ENCODE peak calls at places on chromosome 9, in six cellular contexts. U, Q, N, P, F and M are unnamed samples.

GRCh38 chr9:131827821-131828369 is 88.0 kb upstream of the RAPGEF1 start:
- DNase-seq in U (no peak), Q (no peak), N (no peak), P (no peak), F (peak; percentile 76), M (no peak)

GRCh38 chr9:137025120-137025966 is 2.7 kb downstream of the ABCA2 start:
- DNase-seq in U (no peak), Q (no peak), N (no peak), P (peak; percentile 98), F (peak; percentile 99), M (peak; percentile 45)

GRCh38 chr9:78694950-78695349 is 398.0 kb downstream of the PSAT1 start:
- DNase-seq in U (no peak), Q (no peak), N (no peak), P (no peak), F (no peak), M (peak; percentile 36)

GRCh38 chr9:94903961-94904421 is 177.5 kb downstream of the AOPEP start:
- DNase-seq in U (peak; percentile 23), Q (no peak), N (no peak), P (no peak), F (no peak), M (no peak)

GRCh38 chr9:129077236-129077635 is 3.7 kb upstream of the DOLPP1 start:
- DNase-seq in U (no peak), Q (no peak), N (no peak), P (no peak), F (no peak), M (no peak)

GRCh38 chr9:114776683-114777399 is 29.0 kb downstream of the TNFSF15 start:
- DNase-seq in U (no peak), Q (no peak), N (no peak), P (no peak), F (no peak), M (no peak)

GRCh38 chr9:114792396-114792795 is 13.4 kb downstream of the TNFSF15 start:
- DNase-seq in U (no peak), Q (no peak), N (no peak), P (no peak), F (no peak), M (no peak)

GRCh38 chr9:129697956-129698757 is 32.7 kb downstream of the PRRX2 start:
- DNase-seq in U (peak; percentile 35), Q (no peak), N (no peak), P (no peak), F (no peak), M (no peak)

GRCh38 chr9:121154782-121155181 is 46.9 kb downstream of the RAB14 start:
- DNase-seq in U (peak; percentile 35), Q (no peak), N (peak; percentile 15), P (no peak), F (no peak), M (no peak)

GRCh38 chr9:37438359-37438758 is 15.9 kb downstream of the GRHPR start:
- DNase-seq in U (no peak), Q (no peak), N (no peak), P (no peak), F (peak; percentile 38), M (no peak)

GRCh38 chr9:93992830-93993229 is 37.7 kb upstream of the BARX1 start:
- DNase-seq in U (no peak), Q (no peak), N (no peak), P (no peak), F (no peak), M (no peak)

GRCh38 chr9:96462538-96462937 is 12.6 kb downstream of the HABP4 start:
- DNase-seq in U (no peak), Q (no peak), N (no peak), P (no peak), F (no peak), M (no peak)

GRCh38 chr9:71096431-71097108 is 24.9 kb downstream of the TRPM3 start:
- DNase-seq in U (no peak), Q (no peak), N (no peak), P (no peak), F (peak; percentile 75), M (no peak)

GRCh38 chr9:4303002-4303401 is 3.1 kb upstream of the GLIS3 start:
- DNase-seq in U (peak; percentile 36), Q (no peak), N (no peak), P (no peak), F (no peak), M (no peak)

GRCh38 chr9:2623046-2623865 is 1.7 kb downstream of the VLDLR start:
- DNase-seq in U (peak; percentile 43), Q (no peak), N (peak; percentile 40), P (peak; percentile 70), F (peak; percentile 91), M (no peak)

GRCh38 chr9:88741335-88741734 is 206.4 kb downstream of the NXNL2 start:
- DNase-seq in U (peak; percentile 65), Q (no peak), N (no peak), P (no peak), F (no peak), M (no peak)

GRCh38 chr9:20863910-20864309 is 167.5 kb downstream of the HACD4 start:
- DNase-seq in U (no peak), Q (no peak), N (no peak), P (no peak), F (no peak), M (no peak)

GRCh38 chr9:114911167-114911821 is 19.1 kb downstream of the TNFSF8 start:
- DNase-seq in U (peak; percentile 75), Q (no peak), N (no peak), P (no peak), F (no peak), M (no peak)

GRCh38 chr9:92004045-92004392 is 54.0 kb upstream of the ROR2 start:
- DNase-seq in U (no peak), Q (no peak), N (no peak), P (no peak), F (no peak), M (no peak)

GRCh38 chr9:120637919-120638318 is 58.0 kb upstream of the CDK5RAP2 start:
- DNase-seq in U (no peak), Q (no peak), N (no peak), P (no peak), F (no peak), M (no peak)

GRCh38 chr9:86262436-86262835 is 3.0 kb upstream of the C9orf153 start:
- DNase-seq in U (no peak), Q (no peak), N (no peak), P (no peak), F (no peak), M (no peak)

GRCh38 chr9:127159949-127160610 is 37.6 kb upstream of the ANGPTL2 start:
- DNase-seq in U (no peak), Q (no peak), N (no peak), P (no peak), F (peak; percentile 80), M (no peak)

GRCh38 chr9:73151653-73152382 is at the start of gene ANXA1:
- DNase-seq in U (peak; percentile 88), Q (peak; percentile 59), N (no peak), P (no peak), F (no peak), M (no peak)

GRCh38 chr9:113011911-113012381 is at the start of gene ZNF883:
- DNase-seq in U (peak; percentile 64), Q (no peak), N (peak; percentile 9), P (peak; percentile 63), F (peak; percentile 92), M (peak; percentile 16)

GRCh38 chr9:5578698-5579085 is 50.2 kb upstream of the RIC1 start:
- DNase-seq in U (peak; percentile 11), Q (no peak), N (no peak), P (no peak), F (no peak), M (no peak)

GRCh38 chr9:99824378-99825157 is 2.9 kb downstream of the NR4A3 start:
- DNase-seq in U (peak; percentile 39), Q (peak; percentile 30), N (peak; percentile 86), P (no peak), F (peak; percentile 72), M (peak; percentile 78)

GRCh38 chr9:125785187-125785840 is 38.1 kb downstream of the PBX3 start:
- DNase-seq in U (no peak), Q (no peak), N (no peak), P (no peak), F (no peak), M (no peak)

GRCh38 chr9:132182609-132183073 is 20.8 kb downstream of the NTNG2 start:
- DNase-seq in U (peak; percentile 39), Q (no peak), N (no peak), P (peak; percentile 65), F (no peak), M (no peak)

GRCh38 chr9:122138560-122139268 is 20.9 kb downstream of the NDUFA8 start:
- DNase-seq in U (no peak), Q (no peak), N (no peak), P (no peak), F (no peak), M (no peak)

GRCh38 chr9:130912932-130913598 is 16.5 kb upstream of the QRFP start:
- DNase-seq in U (peak; percentile 92), Q (no peak), N (no peak), P (peak; percentile 39), F (no peak), M (no peak)

GRCh38 chr9:93301911-93302525 is 118.1 kb downstream of the WNK2 start:
- DNase-seq in U (no peak), Q (no peak), N (peak; percentile 34), P (no peak), F (peak; percentile 69), M (no peak)

GRCh38 chr9:124652203-124652992 is 118.7 kb downstream of the NR6A1 start:
- DNase-seq in U (peak; percentile 99), Q (no peak), N (no peak), P (no peak), F (no peak), M (no peak)